ENCODE peak calls at places on chromosomes 1 and 21, in four cellular contexts. One of them, this sample, is unnamed.

GRCh38 chr1:99621340-99621901 is 24.5 kb upstream of the PALMD start:
- DNase-seq in K562: no peak
- DNase-seq in colonic mucosa: no peak
- DNase-seq in endodermal cell: no peak
- DNase-seq in this sample: no peak

GRCh38 chr1:155254714-155255242 is 505 bp downstream of the ENTREP3 start:
- DNase-seq in K562: no peak
- DNase-seq in colonic mucosa: no peak
- DNase-seq in endodermal cell: peak; percentile 66
- DNase-seq in this sample: no peak

GRCh38 chr1:42937141-42937696 is 21.4 kb downstream of the SLC2A1 start:
- DNase-seq in K562: no peak
- DNase-seq in colonic mucosa: peak; percentile 16
- DNase-seq in endodermal cell: peak; percentile 48
- DNase-seq in this sample: no peak

GRCh38 chr1:173996995-173997394 is 25.2 kb downstream of the RC3H1 start:
- DNase-seq in K562: no peak
- DNase-seq in colonic mucosa: no peak
- DNase-seq in endodermal cell: no peak
- DNase-seq in this sample: no peak

GRCh38 chr1:152328801-152329391 is 3.9 kb upstream of the FLG start:
- DNase-seq in K562: no peak
- DNase-seq in colonic mucosa: no peak
- DNase-seq in endodermal cell: no peak
- DNase-seq in this sample: no peak

GRCh38 chr1:216422821-216423529 is at the start of gene USH2A:
- DNase-seq in K562: no peak
- DNase-seq in colonic mucosa: no peak
- DNase-seq in endodermal cell: peak; percentile 62
- DNase-seq in this sample: no peak

GRCh38 chr1:20589331-20590312 is 725 bp downstream of the CDA start:
- DNase-seq in K562: no peak
- DNase-seq in colonic mucosa: peak; percentile 32
- DNase-seq in endodermal cell: peak; percentile 86
- DNase-seq in this sample: no peak

GRCh38 chr1:230158422-230159291 is 91.6 kb downstream of the GALNT2 start:
- DNase-seq in K562: no peak
- DNase-seq in colonic mucosa: peak; percentile 31
- DNase-seq in endodermal cell: peak; percentile 26
- DNase-seq in this sample: no peak

GRCh38 chr1:18468570-18468969 is 12.2 kb upstream of the KLHDC7A start:
- DNase-seq in K562: no peak
- DNase-seq in colonic mucosa: no peak
- DNase-seq in endodermal cell: peak; percentile 45
- DNase-seq in this sample: no peak

GRCh38 chr21:31490471-31490870 is 146.4 kb upstream of the TIAM1 start:
- DNase-seq in K562: peak; percentile 79
- DNase-seq in colonic mucosa: no peak
- DNase-seq in endodermal cell: no peak
- DNase-seq in this sample: no peak

GRCh38 chr1:36387141-36387949 is 1.6 kb upstream of the STK40 start:
- DNase-seq in K562: no peak
- DNase-seq in colonic mucosa: no peak
- DNase-seq in endodermal cell: peak; percentile 86
- DNase-seq in this sample: no peak

GRCh38 chr1:206651958-206652890 is 16.9 kb downstream of the DYRK3 start:
- DNase-seq in K562: peak; percentile 37
- DNase-seq in colonic mucosa: no peak
- DNase-seq in endodermal cell: no peak
- DNase-seq in this sample: no peak

GRCh38 chr1:11058026-11058425 is 1.8 kb downstream of the SRM start:
- DNase-seq in K562: no peak
- DNase-seq in colonic mucosa: no peak
- DNase-seq in endodermal cell: no peak
- DNase-seq in this sample: no peak

GRCh38 chr1:79912813-79913212 is 906.3 kb upstream of the ADGRL4 start:
- DNase-seq in K562: no peak
- DNase-seq in colonic mucosa: no peak
- DNase-seq in endodermal cell: no peak
- DNase-seq in this sample: no peak

GRCh38 chr1:26016258-26016943 is 5.2 kb upstream of the EXTL1 start:
- DNase-seq in K562: no peak
- DNase-seq in colonic mucosa: no peak
- DNase-seq in endodermal cell: no peak
- DNase-seq in this sample: no peak

GRCh38 chr1:189659731-189660130 is 817.9 kb downstream of the BRINP3 start:
- DNase-seq in K562: no peak
- DNase-seq in colonic mucosa: no peak
- DNase-seq in endodermal cell: no peak
- DNase-seq in this sample: no peak

GRCh38 chr1:199684686-199685273 is 342.7 kb upstream of the NR5A2 start:
- DNase-seq in K562: peak; percentile 45
- DNase-seq in colonic mucosa: peak; percentile 36
- DNase-seq in endodermal cell: peak; percentile 63
- DNase-seq in this sample: peak; percentile 69

GRCh38 chr21:21216013-21216412 is 217.8 kb downstream of the NCAM2 start:
- DNase-seq in K562: no peak
- DNase-seq in colonic mucosa: no peak
- DNase-seq in endodermal cell: no peak
- DNase-seq in this sample: no peak

GRCh38 chr1:33696311-33696710 is 167.6 kb upstream of the HMGB4 start:
- DNase-seq in K562: no peak
- DNase-seq in colonic mucosa: no peak
- DNase-seq in endodermal cell: no peak
- DNase-seq in this sample: no peak

GRCh38 chr1:33698316-33699035 is 165.4 kb upstream of the HMGB4 start:
- DNase-seq in K562: no peak
- DNase-seq in colonic mucosa: no peak
- DNase-seq in endodermal cell: no peak
- DNase-seq in this sample: no peak

GRCh38 chr1:33692216-33693188 is 171.4 kb upstream of the HMGB4 start:
- DNase-seq in K562: no peak
- DNase-seq in colonic mucosa: no peak
- DNase-seq in endodermal cell: no peak
- DNase-seq in this sample: no peak

GRCh38 chr1:33696962-33697361 is 166.9 kb upstream of the HMGB4 start:
- DNase-seq in K562: no peak
- DNase-seq in colonic mucosa: no peak
- DNase-seq in endodermal cell: no peak
- DNase-seq in this sample: no peak

GRCh38 chr1:33697816-33698215 is 166.1 kb upstream of the HMGB4 start:
- DNase-seq in K562: no peak
- DNase-seq in colonic mucosa: no peak
- DNase-seq in endodermal cell: no peak
- DNase-seq in this sample: no peak
- H3K9ac ChIP-seq in K562: no peak overlapping the region
- H3K9ac ChIP-seq in colonic mucosa: no peak overlapping the region
- H3K9ac ChIP-seq in endodermal cell: no peak overlapping the region
- H3K9ac ChIP-seq in this sample: no peak overlapping the region

GRCh38 chr1:213082778-213083445 is 31.9 kb downstream of the RPS6KC1 start:
- DNase-seq in K562: no peak
- DNase-seq in colonic mucosa: no peak
- DNase-seq in endodermal cell: no peak
- DNase-seq in this sample: no peak
- H3K4me3 ChIP-seq in K562: no peak overlapping the region
- H3K4me3 ChIP-seq in colonic mucosa: no peak overlapping the region
- H3K4me3 ChIP-seq in endodermal cell: no peak overlapping the region
- H3K4me3 ChIP-seq in this sample: no peak overlapping the region

DNA sequence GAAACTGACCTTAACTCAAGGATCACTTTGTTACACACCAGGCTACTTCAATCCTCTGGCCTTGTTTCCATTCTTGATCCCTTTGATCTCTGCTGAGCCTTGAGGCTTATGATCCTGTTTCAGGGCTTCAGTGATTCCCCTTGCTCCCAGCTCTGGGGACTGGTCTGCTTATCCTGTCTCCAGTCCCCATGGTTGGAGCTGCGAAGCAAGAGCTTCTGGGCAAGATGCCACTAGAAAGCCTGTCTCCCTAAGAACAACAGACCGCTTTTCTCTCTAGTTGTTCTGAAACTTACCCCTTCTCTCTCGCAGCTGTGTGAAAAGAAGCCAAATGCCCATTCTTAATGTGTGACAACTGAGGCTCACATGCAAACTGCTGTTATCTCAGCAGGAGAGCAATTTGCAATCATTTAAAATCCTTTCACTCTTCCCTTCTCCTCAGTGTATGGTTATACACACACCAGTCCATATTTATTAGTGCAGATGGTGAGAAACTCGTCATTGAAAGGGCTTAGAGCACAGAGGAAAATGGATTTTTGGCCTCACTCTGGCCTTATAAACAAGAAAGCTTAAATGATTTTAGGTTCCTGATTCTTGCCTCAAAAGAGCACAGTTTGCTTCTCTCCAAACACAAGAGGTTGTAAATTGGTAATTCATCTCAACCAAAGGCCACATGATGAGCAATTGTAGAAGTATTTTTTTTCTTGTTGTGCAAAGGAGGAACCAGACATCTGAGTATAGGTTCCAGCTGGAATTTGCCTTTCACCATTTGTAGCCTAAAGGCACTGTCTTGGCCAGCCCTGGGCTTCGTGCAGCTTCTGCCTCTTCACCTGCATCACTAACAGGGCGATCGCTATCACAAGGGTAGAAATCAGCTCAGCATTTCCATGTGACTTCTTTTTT is 179.3 kb upstream of the LMO4 start:
- DNase-seq in K562: no peak
- DNase-seq in colonic mucosa: no peak
- DNase-seq in endodermal cell: peak; percentile 62
- DNase-seq in this sample: no peak
- H3K9ac ChIP-seq in K562: no peak overlapping the region
- H3K9ac ChIP-seq in colonic mucosa: no peak overlapping the region
- H3K9ac ChIP-seq in endodermal cell: no peak overlapping the region
- H3K9ac ChIP-seq in this sample: no peak overlapping the region

GRCh38 chr1:149844096-149844495 is 55.3 kb upstream of the BOLA1 start:
- DNase-seq in K562: no peak
- DNase-seq in colonic mucosa: peak; percentile 17
- DNase-seq in endodermal cell: peak; percentile 38
- DNase-seq in this sample: no peak
- H3K4me3 ChIP-seq in K562: peak overlapping the region; percentile 60
- H3K4me3 ChIP-seq in colonic mucosa: peak overlapping the region; percentile 28
- H3K4me3 ChIP-seq in endodermal cell: peak overlapping the region; percentile 84
- H3K4me3 ChIP-seq in this sample: peak overlapping the region; percentile 91

DNA sequence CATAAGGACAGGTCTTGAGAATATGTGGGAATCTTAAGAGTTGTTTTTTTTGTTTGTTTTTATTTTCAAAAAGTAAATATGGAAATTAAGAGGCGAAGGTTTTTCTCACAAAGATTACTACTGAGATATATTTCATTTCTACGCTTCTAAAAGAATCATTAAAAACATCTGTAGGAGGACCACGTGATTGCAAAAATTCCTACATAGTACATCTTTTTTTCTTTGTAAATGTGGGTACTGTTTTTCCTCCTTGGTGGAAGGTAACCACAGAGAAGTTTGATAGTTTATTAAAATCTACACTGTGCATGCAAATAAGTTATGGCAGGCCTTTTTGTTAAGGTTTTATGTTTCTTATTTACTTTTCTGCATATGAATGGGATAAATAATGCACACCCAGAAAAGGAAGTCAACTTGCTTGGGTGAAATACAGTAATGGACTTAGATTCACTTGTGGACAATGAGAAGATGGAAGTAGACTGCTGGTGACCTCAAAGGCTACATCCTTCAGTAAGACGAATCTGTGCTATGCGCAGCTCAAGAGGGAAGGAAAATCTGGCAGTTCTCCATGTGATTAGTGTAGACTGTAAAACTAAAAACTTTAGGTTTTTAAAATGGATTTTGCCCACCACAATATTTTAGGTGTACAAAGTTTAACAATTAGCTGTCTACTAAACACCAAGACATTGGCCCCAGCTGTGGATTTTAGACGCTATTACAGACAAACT is 2.0 kb downstream of the AK5 start:
- DNase-seq in K562: no peak
- DNase-seq in colonic mucosa: no peak
- DNase-seq in endodermal cell: no peak
- DNase-seq in this sample: peak; percentile 10
- H3K9ac ChIP-seq in K562: no peak overlapping the region
- H3K9ac ChIP-seq in colonic mucosa: no peak overlapping the region
- H3K9ac ChIP-seq in endodermal cell: no peak overlapping the region
- H3K9ac ChIP-seq in this sample: no peak overlapping the region

This sample was measured in SK-N-MC.